ENCODE peak calls at places on chromosome 17, in nine cellular contexts. D, L, J, R, B, F, A, Y and E are unnamed samples.

GRCh38 chr17:60231234-60231633 is 81.5 kb downstream of the CA4 start:
- DNase-seq in D (no peak), L (no peak), J (no peak), R (peak; percentile 29), B (no peak), F (peak; percentile 8), A (peak; percentile 61), Y (no peak), E (peak; percentile 17)

GRCh38 chr17:56798916-56799315 is 34.8 kb downstream of the C17orf67 start:
- DNase-seq in D (no peak), L (no peak), J (no peak), R (no peak), B (no peak), F (no peak), A (no peak), Y (no peak), E (no peak)

GRCh38 chr17:72592242-72592966 is 471.6 kb downstream of the SOX9 start:
- DNase-seq in D (peak; percentile 56), L (peak; percentile 84), J (peak; percentile 16), R (peak; percentile 77), B (no peak), F (peak; percentile 95), A (peak; percentile 95), Y (peak; percentile 78), E (peak; percentile 71)

GRCh38 chr17:64174686-64175456 is 44.9 kb upstream of the ERN1 start:
- DNase-seq in D (no peak), L (no peak), J (no peak), R (no peak), B (no peak), F (no peak), A (no peak), Y (no peak), E (peak; percentile 51)

GRCh38 chr17:77010667-77011066 is 130.1 kb upstream of the SEC14L1 start:
- DNase-seq in D (no peak), L (no peak), J (no peak), R (no peak), B (no peak), F (no peak), A (no peak), Y (no peak), E (no peak)

GRCh38 chr17:21674242-21674731 is 18.0 kb upstream of the KCNJ18 start:
- DNase-seq in D (no peak), L (no peak), J (peak; percentile 13), R (no peak), B (no peak), F (no peak), A (no peak), Y (no peak), E (no peak)

GRCh38 chr17:44932526-44933097 is 15.0 kb downstream of the KIF18B start:
- DNase-seq in D (no peak), L (no peak), J (no peak), R (no peak), B (no peak), F (no peak), A (no peak), Y (no peak), E (no peak)

GRCh38 chr17:72143245-72143644 is 22.4 kb downstream of the SOX9 start:
- DNase-seq in D (no peak), L (no peak), J (no peak), R (no peak), B (no peak), F (no peak), A (no peak), Y (no peak), E (no peak)

GRCh38 chr17:29710891-29711418 is 88.2 kb upstream of the CORO6 start:
- DNase-seq in D (no peak), L (no peak), J (no peak), R (no peak), B (peak; percentile 52), F (peak; percentile 93), A (peak; percentile 47), Y (no peak), E (peak; percentile 94)

GRCh38 chr17:48912476-48912875 is 4.3 kb downstream of the UBE2Z start:
- DNase-seq in D (no peak), L (no peak), J (no peak), R (no peak), B (no peak), F (no peak), A (no peak), Y (no peak), E (no peak)

GRCh38 chr17:35953720-35954119 is 10.2 kb upstream of the LYZL6 start:
- DNase-seq in D (no peak), L (no peak), J (no peak), R (no peak), B (no peak), F (no peak), A (no peak), Y (no peak), E (no peak)

GRCh38 chr17:29549169-29549935 is 17.5 kb downstream of the ABHD15 start:
- DNase-seq in D (no peak), L (no peak), J (no peak), R (peak; percentile 55), B (no peak), F (no peak), A (no peak), Y (no peak), E (no peak)

GRCh38 chr17:20098314-20098713 is 89.2 kb downstream of the SPECC1 start:
- DNase-seq in D (no peak), L (no peak), J (no peak), R (no peak), B (no peak), F (no peak), A (no peak), Y (no peak), E (no peak)

GRCh38 chr17:74921045-74921681 is 1.9 kb downstream of the USH1G start:
- DNase-seq in D (no peak), L (no peak), J (peak; percentile 36), R (no peak), B (no peak), F (peak; percentile 36), A (no peak), Y (no peak), E (no peak)

GRCh38 chr17:74920679-74921044 is 2.4 kb downstream of the USH1G start:
- DNase-seq in D (no peak), L (no peak), J (no peak), R (no peak), B (no peak), F (peak; percentile 52), A (no peak), Y (no peak), E (no peak)

GRCh38 chr17:74920306-74920620 is 2.8 kb downstream of the USH1G start:
- DNase-seq in D (no peak), L (no peak), J (no peak), R (no peak), B (no peak), F (no peak), A (no peak), Y (no peak), E (no peak)

GRCh38 chr17:74918906-74919305 is 4.1 kb downstream of the USH1G start:
- DNase-seq in D (no peak), L (no peak), J (no peak), R (no peak), B (no peak), F (no peak), A (no peak), Y (no peak), E (no peak)

GRCh38 chr17:74919440-74920305 is 3.4 kb downstream of the USH1G start:
- DNase-seq in D (no peak), L (no peak), J (no peak), R (peak; percentile 76), B (no peak), F (no peak), A (no peak), Y (peak; percentile 40), E (no peak)
- TF ChIP-seq CTCF in D (no peak), L (peak; percentile 27), J (no peak), R (peak; percentile 56), B (peak; percentile 33), F (no peak), A (no peak), Y (no peak), E (no peak)

GRCh38 chr17:28396635-28397239 is 9.3 kb downstream of the SLC46A1 start:
- DNase-seq in D (no peak), L (no peak), J (no peak), R (no peak), B (no peak), F (no peak), A (no peak), Y (no peak), E (no peak)
- TF ChIP-seq CTCF in D (no peak), L (no peak), J (no peak), R (no peak), B (no peak), F (no peak), A (no peak), Y (no peak), E (no peak)

DNA sequence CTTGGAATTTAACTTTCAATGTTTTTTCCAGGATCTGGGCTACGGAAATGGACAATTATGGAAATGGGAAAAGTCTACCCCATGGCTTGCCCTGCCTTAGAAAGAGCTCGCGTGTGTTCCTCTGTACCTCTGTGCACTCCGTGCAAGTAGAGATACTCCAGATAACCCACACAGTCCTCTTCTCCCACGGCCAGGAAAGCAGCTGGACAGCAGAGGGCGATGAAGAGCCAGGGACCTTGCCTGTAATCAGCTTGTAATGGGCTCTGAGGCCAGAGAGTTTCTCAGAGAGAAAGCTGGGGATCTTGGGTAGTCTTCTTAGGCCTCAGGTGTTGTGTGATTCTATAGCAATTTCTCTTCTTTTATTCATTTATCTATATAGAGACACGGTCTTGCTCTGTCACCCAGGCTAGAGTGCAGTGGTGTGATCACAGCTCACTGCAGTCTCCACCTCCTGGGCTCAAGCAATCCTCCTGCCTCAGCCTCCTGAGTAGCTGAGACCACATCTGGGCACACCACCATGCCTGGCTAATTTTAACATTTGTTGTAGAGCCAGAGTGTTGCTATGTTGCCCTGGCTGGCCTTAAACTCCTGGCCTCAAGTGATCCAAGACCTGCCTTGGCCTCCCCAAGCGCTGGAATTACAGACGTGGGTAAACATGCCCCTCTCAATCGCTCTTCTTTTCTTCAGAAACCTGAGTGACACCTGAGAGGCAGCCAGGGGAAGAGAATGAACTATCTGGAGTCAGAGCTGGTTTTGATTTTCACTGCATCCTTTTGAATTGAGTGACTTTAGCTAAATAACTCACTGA is 2.3 kb upstream of the SOCS7 start:
- DNase-seq in D (peak; percentile 80), L (peak; percentile 93), J (peak; percentile 86), R (peak; percentile 77), B (no peak), F (peak; percentile 56), A (peak; percentile 78), Y (peak; percentile 89), E (peak; percentile 83)
- TF ChIP-seq CTCF in D (peak; percentile 85), L (peak; percentile 92), J (peak; percentile 92), R (peak; percentile 97), B (peak; percentile 98), F (peak; percentile 93), A (peak; percentile 86), Y (peak; percentile 54), E (peak; percentile 92)

GRCh38 chr17:46839211-46839610 is 12.2 kb upstream of the WNT9B start:
- DNase-seq in D (no peak), L (no peak), J (no peak), R (no peak), B (no peak), F (no peak), A (no peak), Y (no peak), E (no peak)
- TF ChIP-seq CTCF in D (no peak), L (no peak), J (no peak), R (no peak), B (no peak), F (no peak), A (no peak), Y (no peak), E (no peak)